ENCODE peak calls at places on chromosomes 12 and 14, in ten cellular contexts. D is IMR-90; Z is H4; N is AG08395; C is naive thymus-derived CD4-positive, alpha-beta T cell; V is fibroblast of lung; G is amygdala; K is iPS-NIHi11; A is activated CD4-positive, alpha-beta T cell treated with anti-CD3 and anti-CD28 coated beads for 48 hours; L is AG08396. Y is an unnamed sample.

GRCh38 chr14:106094654-106095189 is 568.3 kb downstream of the TMEM121 start:
- DNase-seq in D (no peak), Z (peak; percentile 6), N (no peak), C (peak; percentile 20), V (no peak), G (no peak), K (no peak), A (peak; percentile 94), L (no peak), Y (no peak)

GRCh38 chr12:52044284-52044983 is 6.8 kb upstream of the NR4A1 start:
- DNase-seq in D (no peak), Z (no peak), N (peak; percentile 91), C (no peak), V (peak; percentile 92), G (peak; percentile 72), K (no peak), A (no peak), L (peak; percentile 84), Y (no peak)

GRCh38 chr12:84791444-84791843 is 121.2 kb downstream of the SLC6A15 start:
- DNase-seq in D (no peak), Z (no peak), N (no peak), C (no peak), V (peak; percentile 46), G (no peak), K (no peak), A (no peak), L (no peak), Y (no peak)

GRCh38 chr12:5733136-5733755 is 211.8 kb downstream of the ANO2 start:
- DNase-seq in D (peak; percentile 24), Z (no peak), N (no peak), C (no peak), V (peak; percentile 17), G (no peak), K (no peak), A (no peak), L (no peak), Y (peak; percentile 72)

GRCh38 chr14:23573384-23573783 is 5.2 kb downstream of the JPH4 start:
- DNase-seq in D (no peak), Z (no peak), N (no peak), C (no peak), V (no peak), G (peak; percentile 26), K (no peak), A (no peak), L (no peak), Y (no peak)

GRCh38 chr12:94326234-94326633 is 133.4 kb downstream of the CEP83 start:
- DNase-seq in D (no peak), Z (no peak), N (no peak), C (no peak), V (no peak), G (no peak), K (no peak), A (no peak), L (no peak), Y (no peak)

GRCh38 chr12:22101749-22102243 is 55.8 kb downstream of the CMAS start:
- DNase-seq in D (peak; percentile 89), Z (peak; percentile 87), N (peak; percentile 73), C (no peak), V (peak; percentile 94), G (peak; percentile 13), K (peak; percentile 18), A (peak; percentile 32), L (peak; percentile 65), Y (peak; percentile 73)

GRCh38 chr14:33587761-33588160 is 363.1 kb downstream of the EGLN3 start:
- DNase-seq in D (no peak), Z (no peak), N (no peak), C (no peak), V (no peak), G (no peak), K (no peak), A (no peak), L (no peak), Y (no peak)

GRCh38 chr14:64746298-64747250 is 42.4 kb downstream of the PLEKHG3 start:
- DNase-seq in D (peak; percentile 13), Z (no peak), N (no peak), C (no peak), V (peak; percentile 37), G (no peak), K (no peak), A (no peak), L (peak; percentile 36), Y (peak; percentile 47)

GRCh38 chr14:90816686-90817436 is 631 bp upstream of the TTC7B start:
- DNase-seq in D (no peak), Z (no peak), N (no peak), C (no peak), V (no peak), G (no peak), K (peak; percentile 32), A (no peak), L (no peak), Y (no peak)

GRCh38 chr14:104996483-104996882 is 10.9 kb downstream of the CLBA1 start:
- DNase-seq in D (no peak), Z (no peak), N (no peak), C (no peak), V (no peak), G (no peak), K (no peak), A (no peak), L (no peak), Y (no peak)

GRCh38 chr12:49345048-49345839 is 1.4 kb upstream of the DNAJC22 start:
- DNase-seq in D (no peak), Z (no peak), N (no peak), C (no peak), V (no peak), G (no peak), K (peak; percentile 60), A (no peak), L (peak; percentile 60), Y (no peak)

GRCh38 chr12:4369548-4369947 is 10.0 kb downstream of the FGF23 start:
- DNase-seq in D (no peak), Z (no peak), N (no peak), C (no peak), V (no peak), G (no peak), K (no peak), A (no peak), L (no peak), Y (no peak)

GRCh38 chr14:100417466-100417865 is 94.3 kb downstream of the SLC25A47 start:
- DNase-seq in D (peak; percentile 97), Z (peak; percentile 91), N (peak; percentile 95), C (no peak), V (peak; percentile 95), G (peak; percentile 21), K (peak; percentile 83), A (no peak), L (peak; percentile 88), Y (peak; percentile 93)

GRCh38 chr12:47206450-47206830 is 126.7 kb upstream of the AMIGO2 start:
- DNase-seq in D (no peak), Z (no peak), N (no peak), C (no peak), V (no peak), G (no peak), K (no peak), A (no peak), L (no peak), Y (no peak)

GRCh38 chr14:95679148-95679547 is 7.1 kb upstream of the TCL1B start:
- DNase-seq in D (no peak), Z (no peak), N (no peak), C (no peak), V (no peak), G (no peak), K (no peak), A (no peak), L (no peak), Y (no peak)

GRCh38 chr12:5498081-5498480 is 66.2 kb downstream of the NTF3 start:
- DNase-seq in D (peak; percentile 59), Z (no peak), N (no peak), C (no peak), V (peak; percentile 36), G (no peak), K (no peak), A (no peak), L (no peak), Y (peak; percentile 18)

GRCh38 chr14:75981826-75982723 is at the start of gene TGFB3:
- DNase-seq in D (peak; percentile 93), Z (peak; percentile 87), N (peak; percentile 80), C (peak; percentile 80), V (peak; percentile 94), G (peak; percentile 65), K (peak; percentile 78), A (peak; percentile 80), L (peak; percentile 88), Y (peak; percentile 82)

GRCh38 chr14:77409131-77409533 is 14.2 kb downstream of the NOXRED1 start:
- DNase-seq in D (no peak), Z (peak; percentile 47), N (no peak), C (no peak), V (peak; percentile 11), G (no peak), K (no peak), A (peak; percentile 4), L (no peak), Y (peak; percentile 31)

GRCh38 chr12:118297284-118297683 is 75.4 kb downstream of the TAOK3 start:
- DNase-seq in D (no peak), Z (no peak), N (no peak), C (no peak), V (no peak), G (no peak), K (no peak), A (no peak), L (no peak), Y (no peak)

GRCh38 chr14:58299665-58300202 is 1.4 kb downstream of the ARID4A start:
- DNase-seq in D (no peak), Z (no peak), N (no peak), C (no peak), V (no peak), G (no peak), K (peak; percentile 15), A (no peak), L (peak; percentile 11), Y (no peak)

GRCh38 chr14:45811155-45811554 is 558.2 kb upstream of the MIS18BP1 start:
- DNase-seq in D (no peak), Z (no peak), N (no peak), C (no peak), V (no peak), G (no peak), K (peak; percentile 14), A (no peak), L (no peak), Y (no peak)

GRCh38 chr14:101102875-101103274 is 199.4 kb upstream of the RTL1 start:
- DNase-seq in D (no peak), Z (no peak), N (no peak), C (no peak), V (peak; percentile 36), G (no peak), K (no peak), A (no peak), L (no peak), Y (peak; percentile 24)

GRCh38 chr12:57110189-57111045 is 745 bp downstream of the STAT6 start:
- DNase-seq in D (peak; percentile 37), Z (no peak), N (no peak), C (peak; percentile 43), V (no peak), G (no peak), K (peak; percentile 84), A (peak; percentile 89), L (no peak), Y (peak; percentile 46)

GRCh38 chr12:97837401-97837800 is 374.8 kb downstream of the RMST start:
- DNase-seq in D (no peak), Z (peak; percentile 15), N (no peak), C (no peak), V (peak; percentile 67), G (no peak), K (no peak), A (no peak), L (no peak), Y (peak; percentile 81)

GRCh38 chr12:109782322-109782695 is 50.9 kb downstream of the TRPV4 start:
- DNase-seq in D (no peak), Z (no peak), N (no peak), C (no peak), V (no peak), G (no peak), K (no peak), A (no peak), L (no peak), Y (no peak)

Y was measured in renal cortical epithelial cell.